ENCODE peak calls at places on chromosomes 13 and 19, in six cellular contexts. R, O, C, T, X and Q are unnamed samples.
A peak's percentile ranks its signal among the peaks of the same experiment; 100 is the strongest.

GRCh38 chr13:40477623-40478608 is 188.5 kb downstream of the FOXO1 start:
- DNase-seq in R (no peak), O (no peak), C (peak; percentile 58), T (peak; percentile 41), X (no peak), Q (peak; percentile 14)

GRCh38 chr13:27137759-27138158 is 33.9 kb downstream of the USP12 start:
- DNase-seq in R (no peak), O (no peak), C (no peak), T (no peak), X (no peak), Q (no peak)

GRCh38 chr19:53870485-53870844 is 2.8 kb downstream of the MYADM start:
- DNase-seq in R (no peak), O (no peak), C (no peak), T (no peak), X (peak; percentile 47), Q (no peak)

GRCh38 chr13:30569901-30570576 is 47.7 kb upstream of the USPL1 start:
- DNase-seq in R (no peak), O (no peak), C (peak; percentile 29), T (no peak), X (no peak), Q (peak; percentile 73)

GRCh38 chr19:18657590-18658365 is 20.9 kb downstream of the KLHL26 start:
- DNase-seq in R (peak; percentile 51), O (no peak), C (peak; percentile 56), T (peak; percentile 83), X (no peak), Q (no peak)

GRCh38 chr19:48636859-48637448 is at the start of gene DBP:
- DNase-seq in R (no peak), O (no peak), C (no peak), T (no peak), X (peak; percentile 62), Q (no peak)

GRCh38 chr19:13583114-13583513 is 76.8 kb upstream of the CACNA1A start:
- DNase-seq in R (no peak), O (no peak), C (no peak), T (no peak), X (no peak), Q (no peak)

GRCh38 chr13:19961484-19961883 is 3.0 kb downstream of the ZMYM2 start:
- DNase-seq in R (no peak), O (no peak), C (no peak), T (no peak), X (no peak), Q (no peak)

GRCh38 chr13:114120486-114121430 is 11.7 kb downstream of the RASA3 start:
- DNase-seq in R (no peak), O (no peak), C (no peak), T (no peak), X (no peak), Q (no peak)

GRCh38 chr13:97235549-97236206 is 13.5 kb downstream of the MBNL2 start:
- DNase-seq in R (no peak), O (no peak), C (no peak), T (peak; percentile 62), X (peak; percentile 62), Q (no peak)

GRCh38 chr13:97139704-97140103 is 82.4 kb upstream of the MBNL2 start:
- DNase-seq in R (no peak), O (no peak), C (no peak), T (no peak), X (no peak), Q (no peak)

GRCh38 chr19:46265217-46265828 is 31.5 kb upstream of the HIF3A start:
- DNase-seq in R (peak; percentile 81), O (peak; percentile 63), C (peak; percentile 51), T (peak; percentile 54), X (peak; percentile 71), Q (peak; percentile 78)

GRCh38 chr19:32018014-32018413 is 327.4 kb upstream of the ZNF507 start:
- DNase-seq in R (no peak), O (no peak), C (peak; percentile 49), T (no peak), X (peak; percentile 4), Q (peak; percentile 97)

GRCh38 chr19:5621311-5621944 is 1.1 kb downstream of the SAFB2 start:
- DNase-seq in R (no peak), O (no peak), C (peak; percentile 14), T (no peak), X (peak; percentile 24), Q (no peak)

GRCh38 chr19:46812898-46813569 is 24.6 kb upstream of the SLC1A5 start:
- DNase-seq in R (no peak), O (no peak), C (no peak), T (no peak), X (no peak), Q (no peak)

DNA sequence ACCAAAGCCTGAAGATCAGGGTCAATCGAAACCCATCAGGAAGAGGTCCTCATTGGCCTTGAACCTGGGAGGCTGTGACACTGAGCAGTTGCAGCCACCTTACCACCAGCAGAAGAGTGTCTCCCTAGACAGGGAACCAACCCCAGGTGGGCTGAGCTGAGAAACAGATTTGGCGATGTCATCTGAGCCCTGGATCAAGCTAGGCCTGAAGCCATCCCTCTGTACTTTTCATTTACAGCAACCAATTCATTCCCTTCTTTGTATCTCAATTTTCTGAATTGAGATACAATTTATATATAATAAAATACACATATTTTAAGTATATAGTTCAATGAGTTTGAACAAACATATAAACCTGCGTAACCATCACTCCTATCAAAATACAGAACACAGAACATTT is 14.6 kb downstream of the RHPN2 start:
- DNase-seq in R (no peak), O (no peak), C (no peak), T (no peak), X (no peak), Q (no peak)
- H3K4me1 ChIP-seq in R (peaks cover 3% of the 10 kb centered on the region), O (no peaks in the 10 kb centered on the region), C (no peaks in the 10 kb centered on the region), T (no peaks in the 10 kb centered on the region), X (peaks cover 11% of the 10 kb centered on the region), Q (peaks cover 12% of the 10 kb centered on the region)

GRCh38 chr13:109761695-109762094 is 24.7 kb downstream of the IRS2 start:
- DNase-seq in R (no peak), O (no peak), C (no peak), T (no peak), X (no peak), Q (no peak)

GRCh38 chr13:109760951-109761350 is 25.4 kb downstream of the IRS2 start:
- DNase-seq in R (no peak), O (no peak), C (no peak), T (no peak), X (no peak), Q (no peak)

GRCh38 chr13:109758937-109759480 is 27.4 kb downstream of the IRS2 start:
- DNase-seq in R (no peak), O (no peak), C (no peak), T (no peak), X (no peak), Q (peak; percentile 72)

GRCh38 chr13:109760372-109760771 is 26.0 kb downstream of the IRS2 start:
- DNase-seq in R (no peak), O (no peak), C (no peak), T (no peak), X (no peak), Q (no peak)

GRCh38 chr13:109759609-109760008 is 26.8 kb downstream of the IRS2 start:
- DNase-seq in R (no peak), O (no peak), C (no peak), T (no peak), X (no peak), Q (no peak)
- H3K4me1 ChIP-seq in R (peaks cover 3% of the 10 kb centered on the region), O (no peaks in the 10 kb centered on the region), C (no peaks in the 10 kb centered on the region), T (no peaks in the 10 kb centered on the region), X (no peaks in the 10 kb centered on the region), Q (peaks cover 3% of the 10 kb centered on the region)

DNA sequence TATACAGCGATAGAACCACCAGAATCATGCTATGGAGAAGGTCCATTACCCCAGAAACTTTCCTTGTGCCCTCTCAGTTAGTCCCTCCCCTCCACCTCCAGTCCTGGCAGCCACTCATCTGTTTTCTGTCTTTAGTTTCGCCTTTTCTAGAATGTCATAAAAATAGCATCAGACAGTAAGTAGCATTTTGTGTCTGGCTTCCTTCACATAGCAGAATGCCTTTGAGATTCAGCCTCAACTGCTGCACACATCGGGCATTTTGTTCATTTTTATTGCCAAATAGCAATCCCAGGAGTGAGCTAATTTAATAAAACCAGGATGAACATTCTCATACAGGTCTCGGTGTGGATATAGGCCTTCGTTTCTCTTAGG is 110.4 kb downstream of the COL4A2 start:
- DNase-seq in R (no peak), O (no peak), C (no peak), T (no peak), X (no peak), Q (no peak)
- H3K4me1 ChIP-seq in R (peaks cover 2% of the 10 kb centered on the region), O (no peaks in the 10 kb centered on the region), C (no peaks in the 10 kb centered on the region), T (peaks cover 16% of the 10 kb centered on the region), X (no peaks in the 10 kb centered on the region), Q (peaks cover 50% of the 10 kb centered on the region)

DNA sequence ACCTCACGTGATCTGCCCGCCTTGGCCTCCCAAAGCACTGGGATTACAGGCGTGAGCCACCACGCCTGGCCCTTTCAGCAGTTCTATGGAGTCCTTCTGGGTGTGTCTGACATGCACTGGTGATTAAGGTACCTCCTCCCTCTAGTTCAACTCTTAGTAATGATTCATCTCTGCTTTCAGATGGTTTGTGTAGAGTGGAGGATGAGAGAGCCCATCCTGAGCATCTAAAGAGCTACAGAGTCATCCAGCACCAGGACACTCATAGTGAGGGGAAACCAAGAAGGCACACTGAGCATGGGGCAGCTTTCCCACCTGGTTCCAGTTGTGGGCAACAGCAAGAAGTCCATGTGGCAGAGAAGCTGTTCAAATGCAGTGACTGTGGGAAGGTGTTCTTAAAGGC is 8.2 kb downstream of the ZNF584 start:
- DNase-seq in R (no peak), O (no peak), C (no peak), T (no peak), X (no peak), Q (no peak)
- H3K4me1 ChIP-seq in R (no peaks in the 10 kb centered on the region), O (no peaks in the 10 kb centered on the region), C (no peaks in the 10 kb centered on the region), T (no peaks in the 10 kb centered on the region), X (no peaks in the 10 kb centered on the region), Q (peaks cover 3% of the 10 kb centered on the region)

DNA sequence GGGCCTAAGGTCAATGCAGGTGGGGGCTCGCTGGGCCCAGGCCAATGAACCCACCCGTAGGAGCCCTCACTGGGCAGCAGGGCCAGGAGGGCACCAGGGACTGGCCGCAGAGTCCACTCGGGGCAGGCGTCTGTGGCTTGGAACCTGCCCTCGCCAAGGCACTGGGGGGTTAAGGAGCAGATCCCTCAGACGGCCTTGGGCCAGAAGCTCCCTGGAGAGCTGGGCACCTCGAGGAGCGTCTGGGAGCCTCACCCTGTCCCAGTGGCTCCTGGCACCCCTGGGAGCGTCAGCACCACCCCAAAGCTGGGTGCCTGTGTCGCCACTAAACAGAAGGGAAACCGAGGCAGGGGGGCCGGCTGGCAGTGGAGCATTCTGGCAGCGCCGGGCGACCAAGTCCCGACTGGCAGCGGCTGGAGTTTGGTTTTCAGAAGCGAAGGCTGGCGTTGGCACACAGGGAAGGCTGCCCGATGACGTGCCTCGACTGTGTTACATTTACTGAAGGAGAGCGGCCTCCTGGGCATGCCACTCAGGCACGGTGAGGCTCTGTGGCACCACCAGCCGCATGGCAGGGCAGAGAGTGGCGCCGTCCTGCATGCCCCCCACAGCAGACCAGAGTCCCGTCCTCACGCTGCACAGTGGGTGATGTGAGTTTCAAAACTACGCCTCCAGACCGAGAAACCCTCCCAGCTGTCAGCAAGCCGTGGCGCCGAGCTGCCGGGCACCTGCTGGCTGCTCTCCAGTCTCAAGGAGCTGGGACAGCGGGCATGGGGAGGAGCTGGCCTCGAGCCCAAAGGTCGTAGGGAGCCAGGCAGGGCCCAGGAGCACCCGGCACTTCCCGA is 9.2 kb upstream of the MEX3D start:
- DNase-seq in R (no peak), O (no peak), C (no peak), T (no peak), X (peak; percentile 47), Q (no peak)
- H3K4me1 ChIP-seq in R (no peaks in the 10 kb centered on the region), O (no peaks in the 10 kb centered on the region), C (no peaks in the 10 kb centered on the region), T (no peaks in the 10 kb centered on the region), X (no peaks in the 10 kb centered on the region), Q (no peaks in the 10 kb centered on the region)

DNA sequence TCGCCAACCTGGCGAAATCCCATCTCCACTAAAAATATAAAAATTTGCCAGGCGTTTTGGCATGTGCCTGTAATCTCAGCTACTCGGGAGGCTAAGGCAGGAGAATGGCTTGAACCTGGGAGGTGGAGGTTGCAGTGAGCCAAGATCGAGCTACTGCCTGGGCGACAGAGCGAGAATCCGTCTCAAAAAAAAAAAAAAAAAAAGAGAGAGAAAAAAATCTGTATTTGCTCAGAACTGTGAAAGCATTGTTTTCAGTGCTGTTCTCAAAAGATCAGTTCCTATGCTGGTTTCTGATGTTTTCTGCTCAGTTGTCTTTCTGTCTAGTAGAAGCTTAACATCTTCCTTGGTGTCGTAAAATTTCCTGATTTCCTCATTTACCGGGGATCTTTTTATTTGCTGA is 2.5 kb downstream of the SF3A2 start:
- DNase-seq in R (no peak), O (no peak), C (no peak), T (no peak), X (no peak), Q (no peak)
- H3K4me1 ChIP-seq in R (peaks cover 25% of the 10 kb centered on the region), O (peaks cover 53% of the 10 kb centered on the region), C (no peaks in the 10 kb centered on the region), T (peaks cover 14% of the 10 kb centered on the region), X (peaks cover 20% of the 10 kb centered on the region), Q (peaks cover 43% of the 10 kb centered on the region)